ENCODE peak calls at places on chromosomes 16 and 17, in five cellular contexts. B is thoracic aorta; P is H1; O is breast epithelium; S is CD8-positive, alpha-beta memory T cell. G is an unnamed sample.

GRCh38 chr16:5024632-5025031 is 9.1 kb downstream of the NAGPA start:
- DNase-seq in B (no peak), P (no peak), O (no peak), S (no peak), G (no peak)

GRCh38 chr17:41972571-41973411 is 6.2 kb downstream of the CNP start:
- DNase-seq in B (no peak), P (no peak), O (peak; percentile 87), S (no peak), G (peak; percentile 47)

GRCh38 chr16:17538942-17539341 is 68.2 kb upstream of the XYLT1 start:
- DNase-seq in B (no peak), P (no peak), O (no peak), S (no peak), G (no peak)

GRCh38 chr17:54172654-54173316 is 350.1 kb downstream of the KIF2B start:
- DNase-seq in B (no peak), P (peak; percentile 15), O (no peak), S (no peak), G (no peak)

GRCh38 chr17:42135664-42136653 is 13.4 kb downstream of the HSPB9 start:
- DNase-seq in B (no peak), P (no peak), O (no peak), S (no peak), G (peak; percentile 82)

GRCh38 chr17:47286198-47286914 is 32.7 kb downstream of the ITGB3 start:
- DNase-seq in B (no peak), P (no peak), O (no peak), S (no peak), G (no peak)

GRCh38 chr16:66462912-66463311 is 35.8 kb downstream of the BEAN1 start:
- DNase-seq in B (no peak), P (no peak), O (no peak), S (no peak), G (no peak)

GRCh38 chr16:81650982-81651562 is 128.0 kb upstream of the PLCG2 start:
- DNase-seq in B (no peak), P (no peak), O (no peak), S (no peak), G (peak; percentile 92)

GRCh38 chr16:30948956-30949654 is at the start of gene ORAI3:
- DNase-seq in B (no peak), P (no peak), O (peak; percentile 76), S (no peak), G (peak; percentile 80)

GRCh38 chr17:79024901-79025737 is 1.1 kb downstream of the C1QTNF1 start:
- DNase-seq in B (no peak), P (no peak), O (peak; percentile 52), S (no peak), G (no peak)

GRCh38 chr16:11405331-11406176 is 60.3 kb downstream of the RMI2 start:
- DNase-seq in B (no peak), P (peak; percentile 44), O (no peak), S (peak; percentile 9), G (no peak)

GRCh38 chr17:1485748-1486376 is 6.6 kb downstream of the MYO1C start:
- DNase-seq in B (no peak), P (no peak), O (peak; percentile 63), S (peak; percentile 63), G (peak; percentile 74)

GRCh38 chr16:68575082-68575481 is 36.0 kb downstream of the ZFP90 start:
- DNase-seq in B (no peak), P (no peak), O (no peak), S (no peak), G (no peak)
- H3K9me3 ChIP-seq in B (peaks cover 80% of the 10 kb centered on the region), P (peaks cover 16% of the 10 kb centered on the region), O (peaks cover 82% of the 10 kb centered on the region), S (peaks cover 43% of the 10 kb centered on the region), G (no peaks in the 10 kb centered on the region)

DNA sequence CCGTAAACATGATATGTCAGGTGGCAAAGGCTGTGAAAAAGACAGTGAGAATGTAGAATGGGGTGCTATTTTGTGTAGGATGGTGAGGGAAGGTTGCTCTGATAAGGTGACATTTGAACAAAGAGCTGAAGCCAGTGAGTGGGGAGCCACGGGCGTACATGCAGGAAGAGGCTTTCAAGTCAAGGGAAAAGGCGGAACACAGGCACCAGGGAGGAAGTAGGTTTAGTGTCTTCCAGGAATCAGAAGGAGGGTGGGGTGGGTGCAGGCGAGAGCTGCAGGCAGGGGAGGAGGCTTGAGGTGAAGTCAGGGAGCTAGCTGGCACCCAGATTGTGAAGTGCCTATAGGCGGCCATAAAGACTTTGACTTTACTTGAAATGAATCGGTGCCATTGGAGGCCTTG is 14.1 kb downstream of the ZFP90 start:
- DNase-seq in B (no peak), P (no peak), O (no peak), S (no peak), G (no peak)
- H3K9me3 ChIP-seq in B (peaks cover 82% of the 10 kb centered on the region), P (peaks cover 13% of the 10 kb centered on the region), O (peaks cover 73% of the 10 kb centered on the region), S (peaks cover 36% of the 10 kb centered on the region), G (peaks cover 38% of the 10 kb centered on the region)

GRCh38 chr17:17061516-17061915 is 19.3 kb downstream of the MPRIP start:
- DNase-seq in B (no peak), P (no peak), O (peak; percentile 28), S (no peak), G (peak; percentile 25)
- H3K9me3 ChIP-seq in B (no peaks in the 10 kb centered on the region), P (no peaks in the 10 kb centered on the region), O (no peaks in the 10 kb centered on the region), S (no peaks in the 10 kb centered on the region), G (no peaks in the 10 kb centered on the region)

GRCh38 chr16:35686595-35686994 is 2227.2 kb downstream of the TP53TG3F start:
- DNase-seq in B (no peak), P (no peak), O (no peak), S (no peak), G (no peak)

GRCh38 chr16:35685085-35685484 is 2225.7 kb downstream of the TP53TG3F start:
- DNase-seq in B (no peak), P (no peak), O (no peak), S (no peak), G (no peak)

GRCh38 chr16:35687781-35688180 is 2228.4 kb downstream of the TP53TG3F start:
- DNase-seq in B (no peak), P (no peak), O (no peak), S (no peak), G (no peak)

GRCh38 chr16:35689764-35690163 is 2230.4 kb downstream of the TP53TG3F start:
- DNase-seq in B (no peak), P (no peak), O (no peak), S (no peak), G (no peak)

DNA sequence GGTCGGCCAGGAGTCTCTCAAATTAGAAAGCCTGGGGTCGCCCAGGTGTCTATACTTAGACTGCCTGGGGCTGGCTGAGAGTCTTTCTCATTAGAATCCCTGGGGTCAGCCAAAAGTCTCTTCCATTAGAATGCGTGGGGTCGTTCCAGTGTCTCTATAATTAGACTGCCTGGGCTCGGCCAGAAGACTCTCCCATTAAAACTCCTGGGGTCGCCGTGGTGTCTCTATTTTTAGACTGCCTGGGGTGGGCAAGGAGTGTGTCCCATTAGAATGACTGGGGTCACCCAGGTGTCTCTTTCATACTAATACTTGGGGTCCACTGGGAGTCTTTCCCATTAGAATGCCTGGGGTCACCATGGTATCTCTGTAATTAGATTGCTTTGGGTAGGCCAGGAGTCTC is 2227.7 kb downstream of the TP53TG3F start:
- DNase-seq in B (no peak), P (no peak), O (no peak), S (no peak), G (no peak)
- H3K9me3 ChIP-seq in B (no peaks in the 10 kb centered on the region), P (peaks cover 34% of the 10 kb centered on the region), O (peaks cover 29% of the 10 kb centered on the region), S (peaks cover 6% of the 10 kb centered on the region), G (no peaks in the 10 kb centered on the region)

GRCh38 chr16:20611350-20611902 is 35.3 kb upstream of the ACSM2B start:
- DNase-seq in B (no peak), P (no peak), O (no peak), S (no peak), G (no peak)
- H3K9me3 ChIP-seq in B (no peaks in the 10 kb centered on the region), P (no peaks in the 10 kb centered on the region), O (no peaks in the 10 kb centered on the region), S (no peaks in the 10 kb centered on the region), G (no peaks in the 10 kb centered on the region)

GRCh38 chr16:35182043-35182677 is 1722.7 kb downstream of the TP53TG3F start:
- DNase-seq in B (no peak), P (no peak), O (no peak), S (no peak), G (no peak)

GRCh38 chr16:35182943-35183550 is 1723.6 kb downstream of the TP53TG3F start:
- DNase-seq in B (no peak), P (no peak), O (no peak), S (no peak), G (no peak)

GRCh38 chr16:35186045-35186759 is 1726.8 kb downstream of the TP53TG3F start:
- DNase-seq in B (no peak), P (no peak), O (no peak), S (no peak), G (no peak)

GRCh38 chr16:35185366-35186044 is 1726.1 kb downstream of the TP53TG3F start:
- DNase-seq in B (no peak), P (no peak), O (no peak), S (no peak), G (no peak)

GRCh38 chr16:35184356-35184870 is 1725.0 kb downstream of the TP53TG3F start:
- DNase-seq in B (no peak), P (no peak), O (no peak), S (no peak), G (no peak)
- H3K9me3 ChIP-seq in B (no peaks in the 10 kb centered on the region), P (peaks cover 86% of the 10 kb centered on the region), O (peaks cover 7% of the 10 kb centered on the region), S (no peaks in the 10 kb centered on the region), G (no peaks in the 10 kb centered on the region)

GRCh38 chr16:35194681-35195080 is 1735.3 kb downstream of the TP53TG3F start:
- DNase-seq in B (no peak), P (no peak), O (no peak), S (no peak), G (no peak)
- H3K9me3 ChIP-seq in B (no peaks in the 10 kb centered on the region), P (peaks cover 67% of the 10 kb centered on the region), O (peaks cover 3% of the 10 kb centered on the region), S (no peaks in the 10 kb centered on the region), G (no peaks in the 10 kb centered on the region)

DNA sequence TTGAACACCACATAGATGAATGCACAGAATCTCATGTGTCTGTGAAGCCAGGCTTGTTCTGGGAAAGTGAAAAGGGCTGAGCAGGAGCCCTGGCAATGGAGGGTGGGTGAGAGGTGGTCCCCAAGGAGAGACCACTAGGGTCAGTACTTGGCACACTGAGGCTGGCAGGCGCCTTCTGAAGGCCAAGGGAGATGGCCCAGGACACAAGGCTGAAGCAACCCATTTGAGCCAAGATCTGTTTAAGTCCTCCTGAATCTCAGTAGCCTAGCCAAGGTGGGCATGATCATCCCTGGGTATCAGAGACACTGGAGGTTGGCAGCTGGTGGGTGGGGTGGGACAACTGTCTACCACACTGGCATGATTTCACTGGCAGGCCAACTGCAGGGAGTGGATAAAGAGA is 1741.2 kb downstream of the TP53TG3F start:
- DNase-seq in B (no peak), P (no peak), O (no peak), S (no peak), G (no peak)
- H3K9me3 ChIP-seq in B (no peaks in the 10 kb centered on the region), P (peaks cover 74% of the 10 kb centered on the region), O (no peaks in the 10 kb centered on the region), S (no peaks in the 10 kb centered on the region), G (no peaks in the 10 kb centered on the region)